ENCODE peak calls at places on chromosomes 6 and 20, in six cellular contexts. One of them, this sample, is unnamed.
A peak's percentile ranks its signal among the peaks of the same experiment; 100 is the strongest.

GRCh38 chr6:145727817-145728388 is 7.4 kb downstream of the EPM2A start:
- DNase-seq in stimulated activated CD4-positive, alpha-beta T cell treated with anti-CD3 and anti-CD28 coated beads, Interleukin-1b, Interleukin-23, amount 100 ng/mL, for 24 hours: no peak
- DNase-seq in foreskin fibroblast: no peak
- DNase-seq in HFFc6: no peak
- DNase-seq in fibroblast of lung: no peak
- DNase-seq in kidney glomerular epithelial cell: no peak
- DNase-seq in this sample: no peak

GRCh38 chr6:40258531-40258930 is 324.3 kb upstream of the MOCS1 start:
- DNase-seq in stimulated activated CD4-positive, alpha-beta T cell treated with anti-CD3 and anti-CD28 coated beads, Interleukin-1b, Interleukin-23, amount 100 ng/mL, for 24 hours: no peak
- DNase-seq in foreskin fibroblast: no peak
- DNase-seq in HFFc6: no peak
- DNase-seq in fibroblast of lung: no peak
- DNase-seq in kidney glomerular epithelial cell: no peak
- DNase-seq in this sample: no peak

GRCh38 chr6:136788069-136788902 is 4.0 kb downstream of the MAP3K5 start:
- DNase-seq in stimulated activated CD4-positive, alpha-beta T cell treated with anti-CD3 and anti-CD28 coated beads, Interleukin-1b, Interleukin-23, amount 100 ng/mL, for 24 hours: no peak
- DNase-seq in foreskin fibroblast: peak; percentile 86
- DNase-seq in HFFc6: peak; percentile 82
- DNase-seq in fibroblast of lung: peak; percentile 93
- DNase-seq in kidney glomerular epithelial cell: no peak
- DNase-seq in this sample: peak; percentile 79

GRCh38 chr6:14804001-14804401 is 441.9 kb upstream of the JARID2 start:
- DNase-seq in stimulated activated CD4-positive, alpha-beta T cell treated with anti-CD3 and anti-CD28 coated beads, Interleukin-1b, Interleukin-23, amount 100 ng/mL, for 24 hours: no peak
- DNase-seq in foreskin fibroblast: peak; percentile 80
- DNase-seq in HFFc6: peak; percentile 53
- DNase-seq in fibroblast of lung: no peak
- DNase-seq in kidney glomerular epithelial cell: no peak
- DNase-seq in this sample: no peak

GRCh38 chr6:25942561-25943147 is 12.2 kb upstream of the SLC17A2 start:
- DNase-seq in stimulated activated CD4-positive, alpha-beta T cell treated with anti-CD3 and anti-CD28 coated beads, Interleukin-1b, Interleukin-23, amount 100 ng/mL, for 24 hours: no peak
- DNase-seq in foreskin fibroblast: peak; percentile 72
- DNase-seq in HFFc6: peak; percentile 35
- DNase-seq in fibroblast of lung: peak; percentile 12
- DNase-seq in kidney glomerular epithelial cell: peak; percentile 11
- DNase-seq in this sample: no peak

GRCh38 chr20:60410865-60411264 is 452.6 kb downstream of the CDH26 start:
- DNase-seq in stimulated activated CD4-positive, alpha-beta T cell treated with anti-CD3 and anti-CD28 coated beads, Interleukin-1b, Interleukin-23, amount 100 ng/mL, for 24 hours: no peak
- DNase-seq in foreskin fibroblast: no peak
- DNase-seq in HFFc6: no peak
- DNase-seq in fibroblast of lung: no peak
- DNase-seq in kidney glomerular epithelial cell: no peak
- DNase-seq in this sample: no peak

GRCh38 chr6:62285612-62286469 is at the start of gene KHDRBS2:
- DNase-seq in stimulated activated CD4-positive, alpha-beta T cell treated with anti-CD3 and anti-CD28 coated beads, Interleukin-1b, Interleukin-23, amount 100 ng/mL, for 24 hours: no peak
- DNase-seq in foreskin fibroblast: no peak
- DNase-seq in HFFc6: no peak
- DNase-seq in fibroblast of lung: no peak
- DNase-seq in kidney glomerular epithelial cell: peak; percentile 63
- DNase-seq in this sample: no peak

GRCh38 chr6:35023601-35024000 is 117.5 kb downstream of the TCP11 start:
- DNase-seq in stimulated activated CD4-positive, alpha-beta T cell treated with anti-CD3 and anti-CD28 coated beads, Interleukin-1b, Interleukin-23, amount 100 ng/mL, for 24 hours: no peak
- DNase-seq in foreskin fibroblast: no peak
- DNase-seq in HFFc6: no peak
- DNase-seq in fibroblast of lung: no peak
- DNase-seq in kidney glomerular epithelial cell: no peak
- DNase-seq in this sample: no peak

GRCh38 chr6:53410508-53411258 is 61.9 kb upstream of the ELOVL5 start:
- DNase-seq in stimulated activated CD4-positive, alpha-beta T cell treated with anti-CD3 and anti-CD28 coated beads, Interleukin-1b, Interleukin-23, amount 100 ng/mL, for 24 hours: peak; percentile 29
- DNase-seq in foreskin fibroblast: peak; percentile 76
- DNase-seq in HFFc6: peak; percentile 23
- DNase-seq in fibroblast of lung: peak; percentile 11
- DNase-seq in kidney glomerular epithelial cell: no peak
- DNase-seq in this sample: no peak

GRCh38 chr6:138970856-138971425 is 17.1 kb downstream of the REPS1 start:
- DNase-seq in stimulated activated CD4-positive, alpha-beta T cell treated with anti-CD3 and anti-CD28 coated beads, Interleukin-1b, Interleukin-23, amount 100 ng/mL, for 24 hours: no peak
- DNase-seq in foreskin fibroblast: peak; percentile 96
- DNase-seq in HFFc6: peak; percentile 92
- DNase-seq in fibroblast of lung: peak; percentile 97
- DNase-seq in kidney glomerular epithelial cell: peak; percentile 61
- DNase-seq in this sample: peak; percentile 52

GRCh38 chr20:46838002-46838401 is 56.6 kb upstream of the EYA2 start:
- DNase-seq in stimulated activated CD4-positive, alpha-beta T cell treated with anti-CD3 and anti-CD28 coated beads, Interleukin-1b, Interleukin-23, amount 100 ng/mL, for 24 hours: no peak
- DNase-seq in foreskin fibroblast: no peak
- DNase-seq in HFFc6: no peak
- DNase-seq in fibroblast of lung: no peak
- DNase-seq in kidney glomerular epithelial cell: no peak
- DNase-seq in this sample: no peak

GRCh38 chr6:52724406-52725121 is 38.7 kb downstream of the GSTA2 start:
- DNase-seq in stimulated activated CD4-positive, alpha-beta T cell treated with anti-CD3 and anti-CD28 coated beads, Interleukin-1b, Interleukin-23, amount 100 ng/mL, for 24 hours: peak; percentile 36
- DNase-seq in foreskin fibroblast: peak; percentile 84
- DNase-seq in HFFc6: peak; percentile 62
- DNase-seq in fibroblast of lung: peak; percentile 61
- DNase-seq in kidney glomerular epithelial cell: peak; percentile 21
- DNase-seq in this sample: peak; percentile 18

GRCh38 chr20:19832875-19833274 is 74.8 kb downstream of the RIN2 start:
- DNase-seq in stimulated activated CD4-positive, alpha-beta T cell treated with anti-CD3 and anti-CD28 coated beads, Interleukin-1b, Interleukin-23, amount 100 ng/mL, for 24 hours: peak; percentile 10
- DNase-seq in foreskin fibroblast: no peak
- DNase-seq in HFFc6: no peak
- DNase-seq in fibroblast of lung: no peak
- DNase-seq in kidney glomerular epithelial cell: no peak
- DNase-seq in this sample: no peak

GRCh38 chr6:62640749-62641148 is 354.7 kb upstream of the KHDRBS2 start:
- DNase-seq in stimulated activated CD4-positive, alpha-beta T cell treated with anti-CD3 and anti-CD28 coated beads, Interleukin-1b, Interleukin-23, amount 100 ng/mL, for 24 hours: no peak
- DNase-seq in foreskin fibroblast: no peak
- DNase-seq in HFFc6: no peak
- DNase-seq in fibroblast of lung: no peak
- DNase-seq in kidney glomerular epithelial cell: no peak
- DNase-seq in this sample: no peak

GRCh38 chr6:144263786-144264185 is 21.3 kb upstream of the UTRN start:
- DNase-seq in stimulated activated CD4-positive, alpha-beta T cell treated with anti-CD3 and anti-CD28 coated beads, Interleukin-1b, Interleukin-23, amount 100 ng/mL, for 24 hours: no peak
- DNase-seq in foreskin fibroblast: no peak
- DNase-seq in HFFc6: no peak
- DNase-seq in fibroblast of lung: peak; percentile 56
- DNase-seq in kidney glomerular epithelial cell: peak; percentile 28
- DNase-seq in this sample: no peak

GRCh38 chr6:150336299-150336698 is 32.5 kb upstream of the IYD start:
- DNase-seq in stimulated activated CD4-positive, alpha-beta T cell treated with anti-CD3 and anti-CD28 coated beads, Interleukin-1b, Interleukin-23, amount 100 ng/mL, for 24 hours: no peak
- DNase-seq in foreskin fibroblast: no peak
- DNase-seq in HFFc6: peak; percentile 4
- DNase-seq in fibroblast of lung: peak; percentile 91
- DNase-seq in kidney glomerular epithelial cell: peak; percentile 90
- DNase-seq in this sample: peak; percentile 53

This sample was measured in astrocyte of the cerebellum.